ENCODE peak calls at places on chromosomes 13 and 19, in four cellular contexts. M is cardiac muscle cell, R is neural progenitor cell, O is heart right ventricle. P is an unnamed sample. For H3K4me1, the result is how much of the 10 kb centered on the place peaks cover.

GRCh38 chr19:19480688-19481087 is 34.7 kb downstream of the TSSK6 start:
- DNase-seq in M (no peak), O (no peak), R (no peak), P (no peak)

GRCh38 chr13:51684076-51684475 is 99.8 kb downstream of the WDFY2 start:
- DNase-seq in R (no peak), M (peak), O (no peak), P (no peak)

GRCh38 chr13:111518161-111518791 is 197.8 kb downstream of the TEX29 start:
- DNase-seq in R (no peak), O (no peak), M (no peak), P (no peak)

GRCh38 chr13:40517486-40518311 is 148.7 kb downstream of the FOXO1 start:
- DNase-seq in R (no peak), O (no peak), M (no peak), P (peak)

GRCh38 chr19:42422576-42423461 is 4.4 kb downstream of the LIPE start:
- DNase-seq in O (peak), M (no peak), R (no peak), P (peak)

GRCh38 chr19:23470873-23471555 is 75.7 kb upstream of the ZNF91 start:
- DNase-seq in M (no peak), O (no peak), R (no peak), P (no peak)

GRCh38 chr19:18649371-18650047 is 12.7 kb downstream of the KLHL26 start:
- DNase-seq in R (peak), O (peak), M (peak), P (no peak)

GRCh38 chr13:89382986-89383385 is 1711.8 kb downstream of the SLITRK5 start:
- DNase-seq in R (no peak), O (no peak), M (no peak), P (no peak)

GRCh38 chr19:31461814-31462539 is 112.7 kb upstream of the TSHZ3 start:
- DNase-seq in O (no peak), M (peak), R (no peak), P (no peak)

GRCh38 chr13:97849305-97849704 is 104.2 kb upstream of the IPO5 start:
- DNase-seq in R (peak), O (no peak), M (peak), P (no peak)

GRCh38 chr13:107906131-107906530 is 309.2 kb downstream of the LIG4 start:
- DNase-seq in O (no peak), R (no peak), M (no peak), P (no peak)

GRCh38 chr19:48954011-48954594 is 572 bp upstream of the BAX start:
- DNase-seq in O (no peak), M (no peak), R (no peak), P (no peak)

GRCh38 chr19:43620061-43621001 is 902 bp upstream of the ZNF428 start:
- DNase-seq in R (no peak), O (no peak), M (no peak), P (no peak)

GRCh38 chr13:62246581-62246980 is 830.9 kb upstream of the PCDH20 start:
- DNase-seq in O (no peak), M (no peak), R (no peak), P (no peak)

GRCh38 chr13:112431734-112432133 is 55.6 kb downstream of the SPACA7 start:
- DNase-seq in M (no peak), O (no peak), R (no peak), P (no peak)

GRCh38 chr13:77176350-77176749 is 149.4 kb upstream of the FBXL3 start:
- DNase-seq in M (peak), O (no peak), R (no peak), P (no peak)

GRCh38 chr13:97002581-97002980 is 8.3 kb upstream of the OXGR1 start:
- DNase-seq in M (peak), O (no peak), R (no peak), P (no peak)

GRCh38 chr13:111474136-111475002 is 153.9 kb downstream of the TEX29 start:
- DNase-seq in R (peak), M (peak), O (no peak), P (no peak)

GRCh38 chr19:12095111-12095790 is 30.7 kb downstream of the ZNF844 start:
- DNase-seq in M (peak), R (no peak), O (no peak), P (no peak)

GRCh38 chr19:5228932-5229777 is 111.5 kb downstream of the PTPRS start:
- DNase-seq in M (peak), R (no peak), O (no peak), P (no peak)

GRCh38 chr19:42289556-42290041 is 12.3 kb upstream of the PRR19 start:
- DNase-seq in R (no peak), M (no peak), O (no peak), P (no peak)

GRCh38 chr13:23753523-23753922 is 135.7 kb downstream of the MIPEP start:
- DNase-seq in O (no peak), R (no peak), M (peak), P (no peak)

GRCh38 chr19:42250666-42251531 is 4.0 kb downstream of the ERF start:
- DNase-seq in R (no peak), M (peak), O (no peak), P (no peak)

GRCh38 chr13:30985637-30986205 is 53.3 kb downstream of the TEX26 start:
- DNase-seq in M (peak), O (no peak), R (no peak), P (no peak)

GRCh38 chr19:24098359-24098758 is 11.4 kb downstream of the ZNF254 start:
- DNase-seq in R (no peak), M (no peak), O (no peak), P (no peak)

GRCh38 chr19:7099597-7099921 is 30.1 kb downstream of the ZNF557 start:
- DNase-seq in R (no peak), M (no peak), O (no peak), P (no peak)

GRCh38 chr13:43988302-43988701 is 108.6 kb downstream of the LACC1 start:
- DNase-seq in M (no peak), O (no peak), R (no peak), P (no peak)

GRCh38 chr13:45828253-45828968 is 23.1 kb downstream of the SIAH3 start:
- DNase-seq in M (no peak), O (no peak), R (no peak), P (no peak)

GRCh38 chr13:76472916-76473315 is 413.3 kb downstream of the KCTD12 start:
- DNase-seq in R (peak), O (no peak), M (no peak), P (no peak)

GRCh38 chr13:78660130-78660857 is 1.3 kb upstream of the OBI1 start:
- DNase-seq in R (no peak), O (no peak), M (peak), P (peak)

GRCh38 chr19:18457478-18458331 is 19.8 kb upstream of the ISYNA1 start:
- DNase-seq in M (no peak), R (no peak), O (no peak), P (no peak)

GRCh38 chr19:8302734-8303133 is 5.4 kb downstream of the CD320 start:
- DNase-seq in M (no peak), R (no peak), O (no peak), P (no peak)

GRCh38 chr19:56309511-56310185 is 5.0 kb downstream of the ZSCAN5A start:
- DNase-seq in M (peak), R (peak), O (no peak), P (peak)

GRCh38 chr19:44883962-44884361 is 7.1 kb upstream of the TOMM40 start:
- DNase-seq in O (no peak), M (no peak), R (no peak), P (no peak)

DNA sequence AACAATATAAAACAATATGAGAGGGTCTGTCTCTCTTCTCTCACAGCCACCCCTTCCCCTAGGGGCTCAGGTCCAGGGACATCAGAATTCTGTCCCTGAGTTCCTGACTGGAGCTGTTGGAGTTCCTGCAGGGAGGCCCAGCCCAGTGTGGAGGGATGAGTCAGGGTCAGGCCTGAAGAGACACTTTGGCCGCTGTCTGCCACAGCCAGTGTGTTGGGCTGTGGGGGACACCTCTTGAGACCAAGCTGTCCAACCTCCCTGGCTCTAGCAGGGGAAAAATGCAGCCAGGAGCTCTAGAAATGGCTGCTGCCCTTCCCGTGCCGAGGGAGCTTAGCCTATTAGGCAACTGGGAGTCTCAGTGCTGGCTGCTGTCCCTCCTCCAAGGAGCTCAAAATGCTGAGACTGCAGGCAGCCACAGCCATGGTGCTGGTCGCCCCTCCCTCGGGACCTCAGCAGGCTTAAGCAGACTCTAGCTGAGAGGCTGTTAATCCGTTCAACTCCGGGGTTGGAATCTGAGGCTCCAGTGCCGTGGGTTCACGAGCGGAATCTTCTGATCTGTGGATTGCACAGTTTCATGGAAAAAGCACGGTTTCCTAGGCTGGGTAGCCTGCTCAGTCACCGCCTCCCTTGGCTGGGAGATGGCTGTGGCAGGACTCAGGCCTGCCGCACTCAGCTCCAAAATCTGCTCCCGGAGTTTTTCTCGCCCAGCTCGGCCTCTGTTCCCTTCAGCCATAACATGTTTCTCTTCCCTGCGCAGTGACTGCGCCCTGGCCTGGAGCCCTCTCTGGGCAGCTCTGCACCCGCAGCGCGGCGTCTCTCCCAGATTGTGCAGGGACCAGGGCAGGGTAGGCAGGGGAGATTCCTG is 3.8 kb upstream of the ZNF626 start:
- DNase-seq in M (peak), O (peak), R (peak), P (no peak)
- H3K4me3 ChIP-seq in M (no peak), O (no peak), R (peak), P (peak)

GRCh38 chr13:99421271-99421670 is 80.0 kb upstream of the TM9SF2 start:
- DNase-seq in O (no peak), R (no peak), M (no peak), P (no peak)
- H3K4me1 ChIP-seq in O (under half), R (under half), M (under half), P (under half)

GRCh38 chr19:39407394-39407643 is 672 bp downstream of the ZFP36 start:
- DNase-seq in O (no peak), M (no peak), R (no peak), P (no peak)
- H3K27ac ChIP-seq in O (peak), M (peak), R (no peak), P (peak)

GRCh38 chr19:38527466-38528136 is 90.2 kb downstream of the MAP4K1 start:
- DNase-seq in O (no peak), R (no peak), M (no peak), P (peak)

GRCh38 chr19:38528213-38528755 is 89.5 kb downstream of the MAP4K1 start:
- DNase-seq in O (no peak), M (no peak), R (no peak), P (no peak)

GRCh38 chr19:38531515-38531914 is 86.2 kb downstream of the MAP4K1 start:
- DNase-seq in R (no peak), O (no peak), M (no peak), P (no peak)

GRCh38 chr19:38528931-38529330 is 88.8 kb downstream of the MAP4K1 start:
- DNase-seq in M (no peak), O (no peak), R (no peak), P (no peak)

DNA sequence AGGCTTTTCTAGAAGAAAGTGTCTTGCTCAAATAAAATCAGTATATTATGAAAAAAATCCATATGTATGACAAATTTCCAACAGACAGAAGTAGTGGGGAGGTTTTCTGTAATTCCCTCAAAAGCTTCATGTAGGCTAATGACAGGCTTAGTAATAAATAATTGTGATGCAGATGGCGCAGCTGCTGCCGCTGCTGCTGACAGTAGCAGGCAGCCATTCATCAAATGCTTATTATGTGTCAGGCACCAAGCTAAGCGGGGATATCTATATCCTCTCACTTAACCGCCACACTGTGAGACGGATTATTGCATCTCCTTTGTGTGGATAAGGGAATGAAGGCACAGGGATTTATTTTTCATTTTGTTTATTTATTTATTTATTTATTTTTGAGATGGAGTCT is 88.1 kb downstream of the MAP4K1 start:
- DNase-seq in O (no peak), R (no peak), M (no peak), P (no peak)
- H3K4me3 ChIP-seq in O (no peak), R (no peak), M (no peak), P (no peak)

DNA sequence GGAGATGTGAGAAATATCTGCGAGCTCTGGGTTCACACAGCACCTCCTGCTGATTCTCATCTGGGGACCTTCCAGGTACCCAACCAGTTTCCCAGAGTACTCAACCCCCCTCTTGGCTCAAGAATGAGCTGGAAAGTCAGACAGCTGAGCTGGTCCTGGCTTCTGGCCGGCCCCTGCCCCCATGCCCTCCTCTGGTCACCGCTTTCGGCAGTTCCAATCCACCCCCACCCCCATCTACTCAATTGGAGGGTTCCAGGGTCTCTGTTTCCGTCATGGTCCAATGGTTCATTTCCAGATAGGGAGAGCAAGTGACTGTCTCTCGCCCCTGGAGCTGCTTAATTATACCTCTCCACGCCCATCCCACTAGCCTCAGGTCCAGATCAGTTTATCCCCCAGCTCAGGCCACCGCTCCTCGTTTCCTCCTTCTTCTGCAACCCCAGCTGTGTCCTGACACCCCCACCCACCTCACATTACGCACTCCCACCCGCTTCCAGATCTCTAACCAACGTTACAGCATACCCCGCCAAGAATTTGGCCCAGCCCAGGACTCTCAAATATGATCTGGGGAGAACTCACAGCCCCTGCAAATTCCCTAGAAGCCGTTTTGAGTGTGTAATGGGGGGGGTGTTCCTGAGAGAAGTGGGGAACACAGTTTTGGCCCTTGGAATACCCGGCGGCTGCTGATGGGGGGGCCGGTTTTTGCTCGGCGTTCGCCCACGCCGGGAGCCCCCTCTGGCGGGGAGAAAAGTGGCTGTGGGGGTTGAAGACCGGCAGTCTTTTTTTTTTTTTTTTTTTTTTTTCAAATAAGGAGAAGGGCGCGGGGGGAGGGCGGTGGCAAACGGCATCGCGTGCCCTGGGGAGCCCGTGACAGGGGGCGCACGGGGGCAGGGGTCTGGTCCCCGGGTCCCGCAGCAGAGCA is 1.8 kb upstream of the PDE4A start:
- DNase-seq in O (no peak), M (peak), R (peak), P (no peak)
- H3K4me1 ChIP-seq in O (under half), M (under half), R (under half), P (half or more)

GRCh38 chr19:1218751-1219567 is 13.4 kb downstream of the STK11 start:
- DNase-seq in O (no peak), R (no peak), M (no peak), P (no peak)

GRCh38 chr19:1214299-1214861 is 8.8 kb downstream of the STK11 start:
- DNase-seq in M (no peak), O (no peak), R (no peak), P (no peak)

GRCh38 chr19:1217366-1217765 is 11.8 kb downstream of the STK11 start:
- DNase-seq in R (no peak), M (no peak), O (no peak), P (no peak)

GRCh38 chr19:1214862-1215731 is 9.5 kb downstream of the STK11 start:
- DNase-seq in O (peak), R (no peak), M (no peak), P (no peak)

GRCh38 chr19:1216756-1217155 is 11.2 kb downstream of the STK11 start:
- DNase-seq in O (no peak), M (no peak), R (no peak), P (no peak)
- H3K27ac ChIP-seq in O (no peak), M (peak), R (no peak), P (no peak)